ENCODE peak calls at places on chromosomes 1 and 21, in five cellular contexts. G is cardiac muscle cell, P is right atrium auricular region, W is pancreas, T is fibroblast of lung. H is an unnamed sample. For H3K27me3, the result is how much of the 10 kb centered on the place peaks cover.

GRCh38 chr1:241627453-241628329 is 12.5 kb downstream of the CHML start:
- DNase-seq in G (peak), P (no peak), W (no peak), T (peak), H (peak)

GRCh38 chr1:3306583-3307285 is 147.7 kb upstream of the ARHGEF16 start:
- DNase-seq in G (no peak), P (no peak), W (no peak), T (peak), H (peak)

GRCh38 chr1:99643021-99643779 is 2.7 kb upstream of the PALMD start:
- DNase-seq in G (no peak), P (no peak), W (no peak), T (no peak), H (peak)

GRCh38 chr1:193065954-193066353 is 6.5 kb downstream of the RO60 start:
- DNase-seq in G (no peak), P (no peak), W (no peak), T (no peak), H (no peak)

GRCh38 chr1:195053478-195053877 is 1554.8 kb downstream of the KCNT2 start:
- DNase-seq in G (no peak), P (no peak), W (no peak), T (peak), H (no peak)

GRCh38 chr1:195744256-195744655 is 864.0 kb downstream of the KCNT2 start:
- DNase-seq in G (no peak), P (no peak), W (no peak), T (no peak), H (no peak)

GRCh38 chr1:79040424-79041089 is 34.0 kb upstream of the ADGRL4 start:
- DNase-seq in G (no peak), P (no peak), W (no peak), T (peak), H (peak)

GRCh38 chr1:91755176-91755575 is 130.8 kb downstream of the TGFBR3 start:
- DNase-seq in G (no peak), P (peak), W (no peak), T (peak), H (no peak)

GRCh38 chr1:108884968-108885367 is 8.2 kb downstream of the GPSM2 start:
- DNase-seq in G (no peak), P (no peak), W (no peak), T (no peak), H (no peak)

GRCh38 chr1:206851611-206852010 is 13.8 kb upstream of the IL20 start:
- DNase-seq in G (no peak), P (no peak), W (no peak), T (peak), H (peak)

GRCh38 chr1:108877324-108877812 is 583 bp downstream of the GPSM2 start:
- DNase-seq in G (no peak), P (no peak), W (no peak), T (peak), H (peak)

GRCh38 chr1:9875636-9876000 is 34.5 kb downstream of the CTNNBIP1 start:
- DNase-seq in G (no peak), P (no peak), W (no peak), T (no peak), H (no peak)

GRCh38 chr1:173424786-173425407 is 52.2 kb upstream of the PRDX6 start:
- DNase-seq in G (no peak), P (no peak), W (no peak), T (peak), H (peak)

GRCh38 chr1:109447524-109447923 is 18.8 kb upstream of the SYPL2 start:
- DNase-seq in G (no peak), P (no peak), W (no peak), T (no peak), H (no peak)

GRCh38 chr1:65728504-65728903 is 64.2 kb upstream of the PDE4B start:
- DNase-seq in G (no peak), P (no peak), W (no peak), T (no peak), H (no peak)

DNA sequence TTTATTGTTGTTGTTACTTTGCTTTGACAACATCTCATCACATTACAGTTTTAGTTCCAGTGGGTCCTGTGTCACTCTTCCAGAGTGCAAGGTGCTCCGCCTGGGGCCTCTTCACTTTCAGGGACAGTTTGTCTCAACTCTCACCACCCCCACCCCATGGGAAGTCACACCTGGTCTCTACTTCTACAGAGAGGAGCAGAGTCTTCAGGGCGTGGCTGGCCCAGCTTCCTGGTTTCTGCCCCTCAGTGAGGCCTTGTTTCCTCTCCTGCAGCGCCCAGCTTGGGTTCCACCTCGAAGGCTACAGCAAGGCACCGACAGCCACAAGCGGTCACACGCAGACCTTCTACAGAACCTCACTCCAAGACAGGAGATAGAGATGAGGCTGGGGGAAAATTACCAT is 30.3 kb downstream of the RHOU start:
- DNase-seq in G (no peak), P (no peak), W (no peak), T (no peak), H (no peak)
- TF ChIP-seq CTCF in G (no peak), P (no peak), W (no peak), T (no peak), H (no peak)

GRCh38 chr1:203077956-203078355 is 7.9 kb downstream of the MYOG start:
- DNase-seq in G (no peak), P (no peak), W (no peak), T (no peak), H (no peak)

GRCh38 chr1:203076031-203076511 is 9.7 kb downstream of the MYOG start:
- DNase-seq in G (no peak), P (no peak), W (no peak), T (no peak), H (no peak)

GRCh38 chr1:203077367-203077766 is 8.4 kb downstream of the MYOG start:
- DNase-seq in G (no peak), P (no peak), W (no peak), T (no peak), H (no peak)

GRCh38 chr1:203074610-203075009 is 11.2 kb downstream of the MYOG start:
- DNase-seq in G (no peak), P (no peak), W (no peak), T (no peak), H (no peak)

GRCh38 chr1:203075249-203076030 is 10.4 kb downstream of the MYOG start:
- DNase-seq in G (no peak), P (no peak), W (no peak), T (no peak), H (no peak)
- H3K4me3 ChIP-seq in G (no peak), P (peak), W (peak), T (no peak), H (no peak)

GRCh38 chr1:54498383-54499096 is 49.5 kb upstream of the ACOT11 start:
- DNase-seq in G (no peak), P (no peak), W (no peak), T (no peak), H (no peak)
- H3K27me3 ChIP-seq in G (under half), P (under half), W (under half), T (under half), H (under half)

GRCh38 chr1:180486092-180486491 is 16.3 kb downstream of the ACBD6 start:
- DNase-seq in G (no peak), P (no peak), W (no peak), T (no peak), H (no peak)
- TF ChIP-seq CTCF in G (no peak), P (no peak), W (no peak), T (no peak), H (no peak)

GRCh38 chr1:41726899-41727748 is 191.6 kb downstream of the HIVEP3 start:
- DNase-seq in G (no peak), P (peak), W (no peak), T (no peak), H (no peak)
- H3K4me3 ChIP-seq in G (no peak), P (no peak), W (no peak), T (no peak), H (no peak)

DNA sequence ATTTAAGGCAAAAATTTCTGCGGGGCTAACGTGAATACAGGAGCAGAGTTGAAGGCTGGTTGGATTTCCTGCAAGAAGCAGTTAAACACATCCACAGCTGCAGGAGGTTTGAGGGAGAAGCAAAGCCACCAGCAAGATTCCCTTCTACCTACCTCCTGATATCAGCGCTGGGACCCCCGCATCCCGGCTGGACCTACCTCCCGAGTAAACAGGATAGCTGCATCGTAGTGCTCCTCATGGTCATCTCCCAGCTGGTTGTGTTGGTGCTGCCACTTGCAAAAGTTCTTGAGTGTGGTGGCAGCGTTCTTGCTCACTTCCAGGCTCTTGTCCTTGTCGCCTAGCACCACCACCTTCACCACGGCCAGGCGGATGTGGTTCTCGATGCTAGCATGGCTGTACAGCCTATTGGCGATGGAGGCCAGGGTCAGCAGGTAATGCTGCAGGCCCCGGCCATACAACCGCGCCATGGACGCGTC is 1.8 kb downstream of the ADAMTS5 start:
- DNase-seq in G (no peak), P (no peak), W (no peak), T (no peak), H (no peak)
- H3K27me3 ChIP-seq in G (half or more), P (under half), W (under half), T (under half), H (under half)

DNA sequence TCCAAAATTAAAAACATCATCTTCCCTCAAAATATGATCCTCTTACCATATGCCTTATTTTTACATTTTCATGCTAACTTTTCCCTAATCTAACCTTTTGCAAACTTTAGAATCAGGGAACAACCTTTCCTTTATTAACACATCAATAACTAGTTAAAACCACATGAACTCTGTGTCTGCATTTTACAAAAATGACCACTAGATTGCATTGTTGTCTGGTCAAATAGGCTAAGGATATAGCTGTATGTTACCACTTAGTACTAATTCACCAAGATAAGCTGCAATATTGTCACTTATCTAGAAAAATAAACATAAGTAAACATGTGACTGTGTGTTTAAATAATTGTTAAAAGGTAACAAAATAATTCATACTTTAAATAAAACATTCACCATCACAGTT is 82.3 kb downstream of the DENND1B start:
- DNase-seq in G (no peak), P (no peak), W (no peak), T (peak), H (peak)
- TF ChIP-seq CTCF in G (peak), P (peak), W (no peak), T (no peak), H (no peak)

GRCh38 chr1:45673956-45674355 is 12.4 kb downstream of the GPBP1L1 start:
- DNase-seq in G (no peak), P (no peak), W (no peak), T (peak), H (no peak)

GRCh38 chr1:45669859-45670655 is 16.3 kb downstream of the GPBP1L1 start:
- DNase-seq in G (no peak), P (no peak), W (no peak), T (no peak), H (peak)

GRCh38 chr1:45677751-45678245 is 8.5 kb downstream of the GPBP1L1 start:
- DNase-seq in G (no peak), P (no peak), W (no peak), T (no peak), H (no peak)

GRCh38 chr1:45678489-45678888 is 7.8 kb downstream of the GPBP1L1 start:
- DNase-seq in G (no peak), P (no peak), W (no peak), T (no peak), H (no peak)

DNA sequence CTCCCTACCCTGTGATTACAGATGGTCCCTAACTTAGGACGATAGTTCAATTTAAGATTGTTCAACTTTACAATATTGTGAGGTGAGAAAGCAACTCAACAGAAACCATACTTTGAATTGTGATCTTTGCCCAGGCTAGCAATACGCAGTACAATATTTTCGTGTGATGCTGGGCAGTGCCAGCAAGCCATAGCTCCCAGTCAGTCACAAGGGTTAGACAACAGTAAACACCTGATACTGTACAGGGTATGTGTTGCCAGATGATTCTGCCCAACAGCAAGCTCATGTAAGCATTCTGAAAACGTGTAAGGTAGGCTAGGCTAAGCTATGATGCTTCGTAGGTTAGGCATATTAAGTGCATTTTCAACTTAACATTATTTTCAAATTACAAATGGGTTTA is 11.9 kb downstream of the GPBP1L1 start:
- DNase-seq in G (no peak), P (no peak), W (no peak), T (no peak), H (no peak)
- H3K4me3 ChIP-seq in G (no peak), P (no peak), W (no peak), T (no peak), H (no peak)

H was measured in bronchial epithelial cell.